ENCODE peak calls at places on chromosomes 1 and 21, in four cellular contexts. A is left cardiac atrium, X is HCEC 1CT, M is fibroblast of lung. J is an unnamed sample.

GRCh38 chr1:59015708-59016107 is 231.9 kb upstream of the JUN start:
- DNase-seq in A (no peak), X (peak; percentile 90), M (peak; percentile 85), J (no peak)

GRCh38 chr1:203276916-203277535 is 28.3 kb upstream of the BTG2 start:
- DNase-seq in A (peak; percentile 66), X (no peak), M (no peak), J (no peak)

GRCh38 chr21:44697811-44698734 is 1.1 kb downstream of the KRTAP10-12 start:
- DNase-seq in A (no peak), X (no peak), M (no peak), J (no peak)

GRCh38 chr1:113868387-113869083 is 3.0 kb downstream of the PTPN22 start:
- DNase-seq in A (no peak), X (peak; percentile 77), M (peak; percentile 76), J (no peak)

GRCh38 chr1:48236716-48237470 is 14.4 kb downstream of the SLC5A9 start:
- DNase-seq in A (no peak), X (no peak), M (peak; percentile 23), J (no peak)

GRCh38 chr1:84603223-84603622 is 29.0 kb upstream of the CTBS start:
- DNase-seq in A (peak; percentile 55), X (peak; percentile 31), M (peak; percentile 87), J (no peak)

GRCh38 chr1:62228139-62228882 is 33.7 kb downstream of the L1TD1 start:
- DNase-seq in A (no peak), X (no peak), M (no peak), J (no peak)

GRCh38 chr1:39089811-39090519 is 63.8 kb downstream of the NDUFS5 start:
- DNase-seq in A (peak; percentile 32), X (no peak), M (no peak), J (no peak)

GRCh38 chr21:46317710-46318463 is 5.8 kb downstream of the C21orf58 start:
- DNase-seq in A (peak; percentile 48), X (no peak), M (no peak), J (no peak)

GRCh38 chr1:245465666-245466065 is 310.9 kb downstream of the KIF26B start:
- DNase-seq in A (no peak), X (no peak), M (no peak), J (no peak)

GRCh38 chr1:118145736-118146135 is 39.3 kb downstream of the SPAG17 start:
- DNase-seq in A (no peak), X (no peak), M (no peak), J (no peak)

GRCh38 chr1:234755449-234755863 is 145.5 kb upstream of the IRF2BP2 start:
- DNase-seq in A (peak; percentile 81), X (peak; percentile 89), M (peak; percentile 93), J (peak; percentile 36)

GRCh38 chr1:85850238-85850637 is 142.0 kb upstream of the ZNHIT6 start:
- DNase-seq in A (no peak), X (peak; percentile 97), M (peak; percentile 96), J (no peak)

GRCh38 chr1:154556422-154556821 is 2.0 kb downstream of the UBE2Q1 start:
- DNase-seq in A (no peak), X (no peak), M (peak; percentile 64), J (no peak)